ENCODE peak calls at places on chromosome 2, in ten cellular contexts. V is GM12892, B is A549, G is tibial nerve, L is body of pancreas, T is heart left ventricle, N is spleen, D is lower leg skin, W is GM12878, C is H1. Y is an unnamed sample.

GRCh38 chr2:50746526-50746925 is 285.4 kb downstream of the NRXN1 start:
- DNase-seq in N (no peak), T (no peak), D (no peak), L (peak; percentile 9), B (no peak), V (no peak), W (no peak), G (no peak), C (peak; percentile 64), Y (peak; percentile 29)

GRCh38 chr2:187213788-187214187 is 234.3 kb downstream of the CALCRL start:
- DNase-seq in W (no peak), N (no peak), V (no peak), D (no peak), B (no peak), C (no peak), L (no peak), G (no peak), T (no peak), Y (no peak)

GRCh38 chr2:28880193-28880592 is 10.1 kb upstream of the TRMT61B start:
- DNase-seq in L (no peak), T (no peak), B (no peak), W (no peak), G (no peak), D (no peak), N (no peak), V (no peak), C (no peak), Y (no peak)

GRCh38 chr2:164852086-164852485 is 10.5 kb upstream of the COBLL1 start:
- DNase-seq in B (no peak), W (no peak), N (no peak), L (no peak), G (no peak), V (no peak), T (no peak), D (no peak), C (no peak), Y (no peak)

GRCh38 chr2:39247512-39247911 is 3.7 kb upstream of the CDKL4 start:
- DNase-seq in V (no peak), D (no peak), B (no peak), W (no peak), N (no peak), L (no peak), G (no peak), C (no peak), T (no peak), Y (no peak)

GRCh38 chr2:70541481-70542020 is 12.1 kb downstream of the TGFA start:
- DNase-seq in V (no peak), G (no peak), N (no peak), W (no peak), B (no peak), L (no peak), D (no peak), T (no peak), C (no peak), Y (no peak)

GRCh38 chr2:144950874-144951560 is 431.1 kb upstream of the ZEB2 start:
- DNase-seq in C (no peak), L (no peak), D (no peak), G (peak; percentile 29), T (no peak), N (no peak), W (no peak), B (peak; percentile 33), V (no peak), Y (no peak)

GRCh38 chr2:127641846-127642510 is 4.0 kb upstream of the GPR17 start:
- DNase-seq in V (no peak), D (no peak), T (no peak), G (no peak), N (peak; percentile 87), B (no peak), L (no peak), C (no peak), W (no peak), Y (no peak)

GRCh38 chr2:238240761-238241711 is 1.2 kb upstream of the HES6 start:
- DNase-seq in W (no peak), V (no peak), G (no peak), B (no peak), N (peak; percentile 88), D (no peak), L (peak; percentile 90), C (peak; percentile 85), T (peak; percentile 48), Y (peak; percentile 53)

GRCh38 chr2:238239552-238239871 is 326 bp downstream of the HES6 start:
- DNase-seq in C (no peak), T (no peak), W (no peak), B (no peak), N (no peak), G (no peak), V (no peak), D (no peak), L (peak; percentile 35), Y (peak; percentile 74)

GRCh38 chr2:238238311-238238765 is 1.5 kb downstream of the HES6 start:
- DNase-seq in T (no peak), C (no peak), N (peak; percentile 59), L (no peak), W (no peak), G (no peak), D (no peak), B (no peak), V (no peak), Y (no peak)

GRCh38 chr2:238238766-238239551 is 879 bp downstream of the HES6 start:
- DNase-seq in N (peak; percentile 90), D (no peak), C (peak; percentile 60), T (no peak), V (no peak), L (peak; percentile 46), G (no peak), W (no peak), B (no peak), Y (peak; percentile 74)

DNA sequence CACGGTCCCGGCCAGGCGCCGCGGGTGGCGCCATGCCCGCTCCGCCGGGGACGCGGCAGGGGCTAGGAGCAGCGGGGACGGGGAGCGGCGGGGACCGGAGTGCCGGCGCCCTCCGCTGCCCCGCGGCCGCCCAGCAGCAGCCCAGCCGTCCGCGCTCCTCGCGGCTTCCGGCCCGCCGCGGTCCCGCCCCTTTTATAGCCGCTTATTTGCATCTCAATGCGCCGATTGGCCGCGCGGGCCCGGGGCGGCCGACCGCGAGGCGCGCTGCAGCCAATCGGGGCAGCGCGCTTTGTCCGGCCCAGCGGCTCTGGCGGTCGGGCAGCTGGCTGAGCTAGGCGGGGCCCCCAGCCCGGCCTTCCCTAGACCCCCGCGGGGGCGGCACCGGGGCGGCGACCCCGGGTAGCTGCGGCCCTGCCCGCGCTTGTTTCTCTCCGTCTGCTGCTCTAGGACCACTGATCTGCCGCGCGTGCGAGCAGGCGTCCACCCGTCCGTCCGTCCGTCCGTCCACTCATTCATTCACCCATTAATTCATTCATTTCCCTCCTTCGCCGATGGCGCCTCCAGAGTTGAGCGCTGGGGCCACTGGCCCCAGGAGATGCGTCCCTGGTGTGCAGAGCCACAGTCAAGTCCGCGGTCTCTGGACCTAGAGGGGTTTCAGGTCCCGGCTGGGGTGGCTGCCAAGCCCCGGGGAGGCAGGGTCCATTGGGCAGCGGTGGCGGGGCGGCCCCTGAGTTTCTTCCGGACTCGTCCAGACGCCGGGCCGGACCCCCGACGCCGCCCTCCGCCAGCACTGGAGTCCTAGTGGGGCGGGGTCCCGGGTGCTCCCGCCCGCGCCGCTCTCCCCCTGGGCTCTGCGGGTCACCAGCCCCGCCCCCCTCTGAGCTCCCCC is at the start of gene HES6:
- DNase-seq in C (peak; percentile 91), W (no peak), L (peak; percentile 93), N (peak; percentile 95), B (peak; percentile 83), D (peak; percentile 80), G (peak; percentile 71), T (peak; percentile 91), V (peak; percentile 93), Y (peak; percentile 93)
- TF ChIP-seq POLR2A in C (peak; percentile 92), W (peak; percentile 84), L (peak; percentile 64), N (no peak), B (peak; percentile 99), D (no peak), G (peak; percentile 91), T (peak; percentile 84), V (peak; percentile 83), Y (peak; percentile 99)

GRCh38 chr2:191680639-191681038 is 2.7 kb downstream of the NABP1 start:
- DNase-seq in B (no peak), D (no peak), T (no peak), C (no peak), G (no peak), W (no peak), L (no peak), N (no peak), V (no peak), Y (no peak)

GRCh38 chr2:191678437-191679110 is 638 bp downstream of the NABP1 start:
- DNase-seq in N (peak; percentile 92), B (peak; percentile 57), L (peak; percentile 59), C (peak; percentile 55), T (peak; percentile 57), V (no peak), W (no peak), G (peak; percentile 51), D (peak; percentile 51), Y (peak; percentile 76)

GRCh38 chr2:191677646-191678436 is at the start of gene NABP1:
- DNase-seq in T (peak; percentile 99), L (peak; percentile 99), C (peak; percentile 95), G (peak; percentile 98), N (peak; percentile 100), D (peak; percentile 98), B (peak; percentile 74), W (peak; percentile 84), V (peak; percentile 70), Y (peak; percentile 99)

GRCh38 chr2:191682148-191682547 is 4.2 kb downstream of the NABP1 start:
- DNase-seq in W (no peak), C (no peak), V (no peak), L (no peak), G (no peak), B (no peak), N (no peak), T (no peak), D (no peak), Y (no peak)

GRCh38 chr2:191679818-191680600 is 2.1 kb downstream of the NABP1 start:
- DNase-seq in L (no peak), D (no peak), B (peak; percentile 35), N (no peak), V (no peak), T (no peak), C (no peak), G (no peak), W (no peak), Y (peak; percentile 60)
- TF ChIP-seq POLR2A in L (no peak), D (no peak), B (no peak), N (peak; percentile 3), V (peak; percentile 67), T (no peak), C (no peak), G (no peak), W (peak; percentile 22), Y (no peak)

GRCh38 chr2:201949036-201950012 is 84.3 kb upstream of the FZD7 start:
- DNase-seq in G (no peak), T (no peak), V (no peak), B (no peak), L (no peak), N (no peak), D (no peak), C (peak; percentile 68), W (no peak), Y (no peak)
- TF ChIP-seq POLR2A in G (no peak), T (no peak), V (no peak), B (no peak), L (no peak), N (no peak), D (no peak), C (peak; percentile 61), W (no peak), Y (no peak)

DNA sequence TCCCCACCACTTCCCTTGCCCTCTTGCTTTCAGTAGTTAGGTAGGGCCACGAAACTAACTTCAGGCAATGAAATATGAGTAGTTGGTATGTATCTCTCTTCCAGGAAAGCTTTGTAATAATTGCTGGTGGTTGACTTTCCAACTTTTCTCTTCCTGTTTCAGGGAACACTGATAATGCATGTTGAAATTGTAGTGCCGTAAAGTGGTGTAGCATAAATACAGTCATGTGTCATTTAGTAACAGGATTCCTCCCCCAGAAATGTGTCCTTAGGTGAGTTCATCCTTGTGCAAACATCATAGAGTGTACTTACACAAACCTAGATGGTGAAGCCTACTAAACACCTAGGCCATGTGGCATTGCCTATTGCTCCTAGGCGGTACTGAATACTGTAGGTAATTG is 429.2 kb downstream of the PID1 start:
- DNase-seq in T (no peak), W (no peak), D (no peak), C (no peak), G (no peak), N (no peak), L (no peak), B (no peak), V (no peak), Y (no peak)
- TF ChIP-seq POLR2A in T (no peak), W (no peak), D (no peak), C (no peak), G (no peak), N (no peak), L (no peak), B (no peak), V (no peak), Y (no peak)